ENCODE peak calls at places on chromosome X, in nine cellular contexts. W, P, O, K, R, U, S, G and Z are unnamed samples. For H3K4me1, the result is how much of the 10 kb centered on the place peaks cover.

GRCh38 chrX:68880846-68881513 is 52.2 kb downstream of the EFNB1 start:
- DNase-seq in W (no peak), P (no peak), O (no peak), K (no peak), R (no peak), U (no peak), S (no peak), G (no peak), Z (no peak)

GRCh38 chrX:22968494-22968893 is 31.3 kb upstream of the DDX53 start:
- DNase-seq in W (no peak), P (no peak), O (no peak), K (no peak), R (no peak), U (no peak), S (no peak), G (no peak), Z (no peak)

GRCh38 chrX:149472620-149473019 is 32.5 kb downstream of the IDS start:
- DNase-seq in W (no peak), P (no peak), O (no peak), K (no peak), R (no peak), U (no peak), S (no peak), G (peak), Z (no peak)

GRCh38 chrX:23505531-23506303 is 161.6 kb upstream of the PRDX4 start:
- DNase-seq in W (no peak), P (no peak), O (no peak), K (no peak), R (no peak), U (no peak), S (no peak), G (no peak), Z (no peak)

GRCh38 chrX:153941331-153942252 is 2.9 kb downstream of the RENBP start:
- DNase-seq in W (no peak), P (no peak), O (no peak), K (no peak), R (no peak), U (no peak), S (no peak), G (no peak), Z (no peak)

GRCh38 chrX:16666541-16666940 is 16.6 kb downstream of the S100G start:
- DNase-seq in W (no peak), P (no peak), O (no peak), K (no peak), R (peak), U (no peak), S (no peak), G (peak), Z (no peak)

GRCh38 chrX:17788439-17788838 is 51.1 kb downstream of the SCML1 start:
- DNase-seq in W (peak), P (no peak), O (peak), K (peak), R (peak), U (peak), S (peak), G (peak), Z (no peak)

GRCh38 chrX:45758738-45759397 is 558.2 kb upstream of the DIPK2B start:
- DNase-seq in W (no peak), P (no peak), O (no peak), K (no peak), R (no peak), U (no peak), S (no peak), G (peak), Z (no peak)

GRCh38 chrX:103878466-103879151 is 46.6 kb upstream of the RAB9B start:
- DNase-seq in W (no peak), P (no peak), O (no peak), K (no peak), R (peak), U (no peak), S (peak), G (peak), Z (no peak)

GRCh38 chrX:16138108-16138427 is 14.7 kb downstream of the GRPR start:
- DNase-seq in W (no peak), P (no peak), O (no peak), K (no peak), R (no peak), U (no peak), S (no peak), G (no peak), Z (no peak)

GRCh38 chrX:15350329-15350996 is 15.1 kb upstream of the PIGA start:
- DNase-seq in W (no peak), P (no peak), O (no peak), K (no peak), R (no peak), U (no peak), S (no peak), G (no peak), Z (no peak)

GRCh38 chrX:37921758-37922157 is 74.4 kb upstream of the DYNLT3 start:
- DNase-seq in W (no peak), P (no peak), O (no peak), K (no peak), R (peak), U (no peak), S (no peak), G (peak), Z (no peak)

DNA sequence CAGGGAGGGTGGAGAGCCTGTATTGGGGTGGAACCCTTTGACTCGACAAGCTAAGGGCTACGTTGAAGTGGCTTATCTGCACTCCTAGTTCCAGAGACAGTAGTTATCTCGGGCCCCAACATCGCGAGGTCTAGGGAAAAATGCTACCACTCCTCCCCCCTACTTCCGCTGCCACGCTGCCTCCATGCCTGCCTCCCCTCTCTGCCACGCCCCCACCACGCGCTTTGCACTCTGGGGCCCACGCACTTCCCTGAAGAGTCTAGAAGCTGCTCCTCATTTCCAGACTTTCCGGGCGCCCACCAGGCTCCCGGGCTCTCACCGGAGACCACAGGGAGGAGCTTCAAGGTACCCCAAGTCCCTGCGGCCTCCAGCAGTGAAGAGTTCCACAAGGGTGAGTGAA is at the start of gene PASD1:
- DNase-seq in W (no peak), P (no peak), O (no peak), K (no peak), R (no peak), U (no peak), S (no peak), G (no peak), Z (no peak)
- H3K4me1 ChIP-seq in W (under half), P (under half), O (under half), K (under half), R (under half), U (under half), S (under half), G (under half), Z (under half)

GRCh38 chrX:123311486-123311885 is 127.4 kb downstream of the GRIA3 start:
- DNase-seq in W (no peak), P (no peak), O (no peak), K (no peak), R (no peak), U (no peak), S (no peak), G (no peak), Z (no peak)

GRCh38 chrX:123313486-123313885 is 129.4 kb downstream of the GRIA3 start:
- DNase-seq in W (no peak), P (no peak), O (no peak), K (no peak), R (no peak), U (no peak), S (no peak), G (no peak), Z (no peak)

GRCh38 chrX:123310112-123310511 is 126.0 kb downstream of the GRIA3 start:
- DNase-seq in W (no peak), P (no peak), O (no peak), K (no peak), R (no peak), U (no peak), S (no peak), G (no peak), Z (no peak)

DNA sequence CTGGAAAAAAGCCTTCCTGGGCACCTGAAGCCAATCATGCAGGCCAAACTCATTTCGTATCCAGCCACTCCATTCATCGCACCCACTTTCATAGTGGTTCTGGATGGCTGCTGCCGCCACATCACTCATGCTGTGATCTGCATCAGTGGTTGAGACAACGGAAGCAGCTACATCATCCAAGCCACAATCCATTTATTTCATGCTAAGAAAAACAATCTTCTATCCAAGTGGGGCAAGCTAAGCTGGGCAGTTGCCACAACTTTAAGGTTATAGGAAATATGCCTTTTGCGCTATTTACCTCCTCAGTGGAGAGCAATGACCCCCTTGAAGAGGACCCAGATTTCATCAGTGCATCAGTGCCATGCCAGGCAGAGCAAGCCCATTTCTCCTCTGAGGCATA is 124.6 kb downstream of the GRIA3 start:
- DNase-seq in W (no peak), P (no peak), O (no peak), K (no peak), R (no peak), U (no peak), S (no peak), G (no peak), Z (no peak)
- H3K4me1 ChIP-seq in W (under half), P (under half), O (under half), K (under half), R (under half), U (under half), S (under half), G (under half), Z (under half)

GRCh38 chrX:49165901-49166881 is 3.6 kb downstream of the MAGIX start:
- DNase-seq in W (peak), P (peak), O (peak), K (peak), R (peak), U (peak), S (peak), G (peak), Z (peak)
- H3K4me1 ChIP-seq in W (under half), P (under half), O (under half), K (under half), R (under half), U (under half), S (under half), G (under half), Z (under half)

GRCh38 chrX:134530845-134531244 is 70.9 kb downstream of the HPRT1 start:
- DNase-seq in W (no peak), P (no peak), O (no peak), K (no peak), R (no peak), U (no peak), S (no peak), G (no peak), Z (no peak)

GRCh38 chrX:134528936-134529335 is 69.0 kb downstream of the HPRT1 start:
- DNase-seq in W (no peak), P (no peak), O (no peak), K (no peak), R (no peak), U (no peak), S (no peak), G (no peak), Z (no peak)

GRCh38 chrX:134526399-134526798 is 66.4 kb downstream of the HPRT1 start:
- DNase-seq in W (no peak), P (no peak), O (no peak), K (no peak), R (no peak), U (no peak), S (no peak), G (peak), Z (no peak)

GRCh38 chrX:134533352-134533751 is 73.4 kb downstream of the HPRT1 start:
- DNase-seq in W (no peak), P (no peak), O (no peak), K (no peak), R (no peak), U (no peak), S (no peak), G (no peak), Z (no peak)

GRCh38 chrX:134529481-134529880 is 69.5 kb downstream of the HPRT1 start:
- DNase-seq in W (no peak), P (no peak), O (no peak), K (no peak), R (no peak), U (no peak), S (no peak), G (no peak), Z (no peak)
- H3K4me1 ChIP-seq in W (under half), P (under half), O (under half), K (under half), R (under half), U (under half), S (under half), G (under half), Z (under half)

GRCh38 chrX:9171841-9172240 is 137.9 kb upstream of the FAM9B start:
- DNase-seq in W (no peak), P (no peak), O (no peak), K (no peak), R (no peak), U (no peak), S (no peak), G (peak), Z (no peak)
- H3K4me1 ChIP-seq in W (under half), P (under half), O (under half), K (under half), R (under half), U (under half), S (under half), G (under half), Z (under half)

DNA sequence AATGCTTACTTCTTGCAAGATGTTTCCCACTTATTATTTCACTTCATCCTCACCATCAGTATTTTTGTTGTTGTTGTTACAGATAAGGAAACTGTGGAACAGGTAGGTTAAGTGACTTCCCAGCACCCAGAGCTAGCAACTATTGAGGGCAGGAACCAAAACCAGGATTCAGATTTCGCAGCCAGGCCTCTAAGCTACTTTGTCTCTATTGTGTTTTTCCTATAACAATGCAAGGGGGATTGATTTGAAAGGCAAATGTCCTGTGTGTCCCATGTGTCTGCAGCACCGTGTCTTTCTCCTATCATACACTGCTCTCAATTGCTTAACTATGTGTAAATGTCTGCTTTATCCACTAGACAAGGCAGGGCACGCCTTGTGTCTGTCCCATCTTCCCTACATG is 121.3 kb upstream of the FAM9C start:
- DNase-seq in W (no peak), P (no peak), O (no peak), K (no peak), R (no peak), U (no peak), S (no peak), G (no peak), Z (no peak)
- H3K4me1 ChIP-seq in W (under half), P (under half), O (under half), K (under half), R (under half), U (under half), S (under half), G (under half), Z (under half)

DNA sequence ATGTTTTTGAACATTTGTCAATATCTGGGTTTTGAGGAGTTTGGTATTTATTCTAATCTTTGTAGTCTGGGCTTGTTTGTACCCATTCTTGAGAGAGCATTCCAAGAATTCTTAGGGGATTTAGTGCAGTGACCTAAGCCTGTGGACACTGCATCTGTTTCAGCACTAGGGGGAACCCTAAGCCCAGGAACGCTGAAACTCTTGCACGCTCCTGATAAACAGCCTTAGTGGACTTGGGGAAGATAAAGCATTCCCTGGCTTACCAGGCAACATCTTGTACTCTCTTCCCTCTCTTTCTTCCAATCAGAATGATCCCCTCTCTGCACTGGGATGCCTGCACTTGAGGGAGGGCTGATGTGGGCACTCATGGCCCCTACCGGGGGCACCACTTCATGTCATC is 654.9 kb upstream of the HTR2C start:
- DNase-seq in W (no peak), P (no peak), O (peak), K (no peak), R (peak), U (no peak), S (no peak), G (peak), Z (no peak)
- H3K4me1 ChIP-seq in W (under half), P (under half), O (under half), K (under half), R (under half), U (under half), S (under half), G (under half), Z (under half)

DNA sequence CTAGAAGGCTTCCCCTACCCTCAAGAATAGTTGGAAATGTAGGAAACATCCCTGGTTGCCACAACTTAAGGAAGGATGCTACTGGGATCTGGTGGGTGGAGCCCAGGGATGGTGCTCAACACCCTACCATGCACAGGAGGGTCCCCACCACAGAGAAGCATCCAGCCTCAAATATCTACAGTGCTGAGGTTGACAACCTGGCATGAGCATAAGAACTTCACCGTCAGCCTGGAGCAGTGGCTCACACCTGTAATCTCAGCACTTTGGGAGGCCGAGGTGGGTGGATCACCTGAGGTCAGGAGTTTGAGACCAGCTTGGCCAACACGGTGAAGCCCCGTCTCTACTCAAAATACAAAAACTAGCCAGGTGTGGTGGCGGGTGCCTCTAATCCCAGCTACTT is 24.0 kb upstream of the ASMTL start:
- DNase-seq in W (no peak), P (no peak), O (no peak), K (no peak), R (no peak), U (no peak), S (no peak), G (no peak), Z (no peak)
- H3K4me1 ChIP-seq in W (under half), P (under half), O (under half), K (under half), R (under half), U (under half), S (under half), G (under half), Z (under half)

GRCh38 chrX:150570512-150570911 is 2.1 kb downstream of the MTM1 start:
- DNase-seq in W (no peak), P (no peak), O (no peak), K (no peak), R (peak), U (no peak), S (no peak), G (no peak), Z (no peak)
- H3K4me1 ChIP-seq in W (under half), P (under half), O (under half), K (under half), R (under half), U (under half), S (under half), G (under half), Z (under half)

GRCh38 chrX:101415180-101416130 is 7.4 kb downstream of the HNRNPH2 start:
- DNase-seq in W (no peak), P (no peak), O (no peak), K (no peak), R (peak), U (no peak), S (no peak), G (peak), Z (no peak)
- H3K4me1 ChIP-seq in W (under half), P (under half), O (under half), K (under half), R (under half), U (under half), S (under half), G (under half), Z (under half)